ENCODE peak calls at places on chromosomes 7 and 10, in five cellular contexts. One of them, this sample, is unnamed.

GRCh38 chr7:105477908-105478307 is 44.2 kb downstream of the PUS7 start:
- DNase-seq in fibroblast of lung: no peak
- DNase-seq in IMR-90: no peak
- DNase-seq in coronary artery: no peak
- DNase-seq in endothelial cell of umbilical vein: no peak
- DNase-seq in this sample: no peak

GRCh38 chr10:67438605-67439258 is 257.3 kb downstream of the CTNNA3 start:
- DNase-seq in fibroblast of lung: no peak
- DNase-seq in endothelial cell of umbilical vein: no peak
- DNase-seq in coronary artery: no peak
- DNase-seq in IMR-90: no peak
- DNase-seq in this sample: no peak

GRCh38 chr7:96121752-96122151 is 200.1 kb downstream of the SLC25A13 start:
- DNase-seq in coronary artery: no peak
- DNase-seq in endothelial cell of umbilical vein: no peak
- DNase-seq in fibroblast of lung: no peak
- DNase-seq in IMR-90: no peak
- DNase-seq in this sample: no peak

GRCh38 chr7:20892776-20893175 is 106.1 kb upstream of the SP8 start:
- DNase-seq in fibroblast of lung: peak
- DNase-seq in endothelial cell of umbilical vein: no peak
- DNase-seq in IMR-90: no peak
- DNase-seq in coronary artery: no peak
- DNase-seq in this sample: no peak

GRCh38 chr7:27198871-27199801 is 755 bp downstream of the HOXA13 start:
- DNase-seq in endothelial cell of umbilical vein: no peak
- DNase-seq in coronary artery: peak
- DNase-seq in IMR-90: no peak
- DNase-seq in fibroblast of lung: no peak
- DNase-seq in this sample: no peak

GRCh38 chr7:112484671-112485097 is 3.9 kb downstream of the LSMEM1 start:
- DNase-seq in fibroblast of lung: peak
- DNase-seq in IMR-90: peak
- DNase-seq in coronary artery: no peak
- DNase-seq in endothelial cell of umbilical vein: peak
- DNase-seq in this sample: peak

GRCh38 chr10:26457088-26457487 is 18.9 kb downstream of the APBB1IP start:
- DNase-seq in fibroblast of lung: no peak
- DNase-seq in endothelial cell of umbilical vein: no peak
- DNase-seq in coronary artery: no peak
- DNase-seq in IMR-90: no peak
- DNase-seq in this sample: no peak

GRCh38 chr10:60669491-60669890 is 108.8 kb upstream of the CDK1 start:
- DNase-seq in fibroblast of lung: no peak
- DNase-seq in IMR-90: no peak
- DNase-seq in endothelial cell of umbilical vein: no peak
- DNase-seq in coronary artery: no peak
- DNase-seq in this sample: no peak

GRCh38 chr10:30510184-30510931 is 76.4 kb downstream of the MAP3K8 start:
- DNase-seq in IMR-90: peak
- DNase-seq in coronary artery: no peak
- DNase-seq in endothelial cell of umbilical vein: no peak
- DNase-seq in fibroblast of lung: peak
- DNase-seq in this sample: no peak

GRCh38 chr7:149794665-149795064 is 21.3 kb upstream of the ZNF467 start:
- DNase-seq in coronary artery: no peak
- DNase-seq in IMR-90: no peak
- DNase-seq in endothelial cell of umbilical vein: no peak
- DNase-seq in fibroblast of lung: no peak
- DNase-seq in this sample: no peak

GRCh38 chr7:135710417-135711138 is 17.4 kb downstream of the SLC13A4 start:
- DNase-seq in coronary artery: no peak
- DNase-seq in fibroblast of lung: no peak
- DNase-seq in IMR-90: no peak
- DNase-seq in endothelial cell of umbilical vein: no peak
- DNase-seq in this sample: no peak

GRCh38 chr7:135713836-135714470 is 14.0 kb downstream of the SLC13A4 start:
- DNase-seq in fibroblast of lung: no peak
- DNase-seq in coronary artery: no peak
- DNase-seq in endothelial cell of umbilical vein: no peak
- DNase-seq in IMR-90: no peak
- DNase-seq in this sample: no peak

GRCh38 chr7:135712796-135713195 is 15.2 kb downstream of the SLC13A4 start:
- DNase-seq in coronary artery: no peak
- DNase-seq in endothelial cell of umbilical vein: peak
- DNase-seq in IMR-90: no peak
- DNase-seq in fibroblast of lung: no peak
- DNase-seq in this sample: no peak

GRCh38 chr7:135714534-135715009 is 13.4 kb downstream of the SLC13A4 start:
- DNase-seq in IMR-90: peak
- DNase-seq in fibroblast of lung: peak
- DNase-seq in coronary artery: no peak
- DNase-seq in endothelial cell of umbilical vein: no peak
- DNase-seq in this sample: peak

DNA sequence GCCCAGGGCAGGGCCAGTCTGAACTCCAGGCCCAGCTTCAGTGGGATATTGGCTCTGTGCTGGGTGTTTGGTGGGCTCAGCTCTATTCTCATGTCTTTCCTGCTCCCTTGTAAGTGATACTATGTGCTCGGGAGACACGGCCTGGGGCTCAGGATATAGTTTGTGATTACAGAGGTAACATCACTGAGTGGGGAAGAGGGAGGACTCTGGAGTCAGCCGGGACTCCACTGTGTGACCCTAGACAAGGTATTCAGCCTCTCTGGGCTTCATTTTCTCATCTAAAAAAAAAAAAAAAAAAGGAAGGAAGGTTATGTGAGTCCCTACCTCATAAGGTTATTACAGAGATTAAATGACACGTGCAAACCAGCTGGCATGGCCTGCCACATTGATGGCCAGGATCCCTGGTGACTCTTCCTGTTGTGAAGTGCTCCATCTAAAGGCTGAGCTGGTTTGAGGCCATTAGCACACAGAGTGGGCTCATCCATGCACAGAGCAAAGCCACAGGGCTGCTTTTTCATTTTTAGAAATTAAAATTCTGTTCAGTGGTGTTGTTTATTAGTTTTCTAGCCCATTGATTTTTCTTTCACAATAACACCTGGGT is 15.7 kb downstream of the SLC13A4 start:
- DNase-seq in IMR-90: no peak
- DNase-seq in endothelial cell of umbilical vein: no peak
- DNase-seq in fibroblast of lung: no peak
- DNase-seq in coronary artery: no peak
- DNase-seq in this sample: no peak
- TF ChIP-seq CTCF in IMR-90: peak
- TF ChIP-seq CTCF in endothelial cell of umbilical vein: no peak
- TF ChIP-seq CTCF in fibroblast of lung: no peak
- TF ChIP-seq CTCF in coronary artery: no peak
- TF ChIP-seq CTCF in this sample: no peak

GRCh38 chr7:84196007-84196551 is 1.5 kb upstream of the SEMA3A start:
- DNase-seq in endothelial cell of umbilical vein: no peak
- DNase-seq in coronary artery: no peak
- DNase-seq in IMR-90: peak
- DNase-seq in fibroblast of lung: peak
- DNase-seq in this sample: no peak
- H3K4me3 ChIP-seq in endothelial cell of umbilical vein: no peak
- H3K4me3 ChIP-seq in coronary artery: no peak
- H3K4me3 ChIP-seq in IMR-90: peak
- H3K4me3 ChIP-seq in fibroblast of lung: peak
- H3K4me3 ChIP-seq in this sample: peak

GRCh38 chr7:37709631-37710509 is 26.3 kb downstream of the GPR141 start:
- DNase-seq in endothelial cell of umbilical vein: no peak
- DNase-seq in IMR-90: no peak
- DNase-seq in fibroblast of lung: no peak
- DNase-seq in coronary artery: no peak
- DNase-seq in this sample: no peak

GRCh38 chr7:37706807-37707206 is 23.2 kb downstream of the GPR141 start:
- DNase-seq in endothelial cell of umbilical vein: no peak
- DNase-seq in fibroblast of lung: no peak
- DNase-seq in IMR-90: no peak
- DNase-seq in coronary artery: no peak
- DNase-seq in this sample: no peak

DNA sequence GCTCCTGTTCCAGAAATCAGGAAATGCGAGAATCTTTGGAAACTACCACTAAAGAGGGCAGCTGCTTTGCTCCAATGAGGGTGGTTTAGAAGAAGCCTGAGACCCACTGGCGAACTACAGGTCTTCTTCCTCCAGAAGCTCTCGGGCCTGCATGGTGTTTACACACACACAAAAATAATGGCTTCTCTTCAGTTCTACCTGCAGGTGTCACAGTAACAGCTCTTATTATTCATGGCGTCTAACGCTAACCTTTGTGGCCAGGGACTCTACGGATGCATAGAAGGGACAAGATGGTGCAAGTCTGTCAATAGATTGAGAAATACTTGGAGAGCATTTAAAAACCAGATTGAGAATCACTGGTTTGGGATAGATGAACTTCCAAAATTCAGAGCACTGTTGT is 22.4 kb downstream of the GPR141 start:
- DNase-seq in endothelial cell of umbilical vein: no peak
- DNase-seq in fibroblast of lung: no peak
- DNase-seq in IMR-90: no peak
- DNase-seq in coronary artery: no peak
- DNase-seq in this sample: no peak
- TF ChIP-seq CTCF in endothelial cell of umbilical vein: no peak
- TF ChIP-seq CTCF in fibroblast of lung: no peak
- TF ChIP-seq CTCF in IMR-90: no peak
- TF ChIP-seq CTCF in coronary artery: no peak
- TF ChIP-seq CTCF in this sample: no peak

GRCh38 chr10:101839002-101839401 is 4.6 kb downstream of the KCNIP2 start:
- DNase-seq in endothelial cell of umbilical vein: no peak
- DNase-seq in IMR-90: no peak
- DNase-seq in fibroblast of lung: no peak
- DNase-seq in coronary artery: no peak
- DNase-seq in this sample: no peak
- H3K4me3 ChIP-seq in endothelial cell of umbilical vein: no peak
- H3K4me3 ChIP-seq in IMR-90: no peak
- H3K4me3 ChIP-seq in fibroblast of lung: no peak
- H3K4me3 ChIP-seq in coronary artery: no peak
- H3K4me3 ChIP-seq in this sample: no peak

GRCh38 chr10:3781458-3782098 is 3.4 kb downstream of the KLF6 start:
- DNase-seq in coronary artery: peak
- DNase-seq in fibroblast of lung: peak
- DNase-seq in endothelial cell of umbilical vein: peak
- DNase-seq in IMR-90: peak
- DNase-seq in this sample: no peak
- TF ChIP-seq CTCF in coronary artery: peak
- TF ChIP-seq CTCF in fibroblast of lung: peak
- TF ChIP-seq CTCF in endothelial cell of umbilical vein: peak
- TF ChIP-seq CTCF in IMR-90: peak
- TF ChIP-seq CTCF in this sample: peak